ENCODE peak calls at places on chromosome 1, in four cellular contexts. H is breast epithelium, C is body of pancreas, J is Peyer's patch. A is an unnamed sample.

GRCh38 chr1:48258106-48258505 is 35.6 kb downstream of the SLC5A9 start:
- DNase-seq in H (no peak), C (no peak), J (no peak), A (no peak)

GRCh38 chr1:228781161-228781771 is 46.0 kb downstream of the RHOU start:
- DNase-seq in H (no peak), C (no peak), J (no peak), A (no peak)

GRCh38 chr1:192589813-192590212 is 14.2 kb downstream of the RGS1 start:
- DNase-seq in H (no peak), C (no peak), J (no peak), A (no peak)

GRCh38 chr1:221669441-221669840 is 72.4 kb downstream of the DUSP10 start:
- DNase-seq in H (no peak), C (no peak), J (no peak), A (no peak)

GRCh38 chr1:98493469-98493868 is 168.1 kb upstream of the SNX7 start:
- DNase-seq in H (no peak), C (no peak), J (no peak), A (no peak)

GRCh38 chr1:237181731-237182317 is 139.8 kb downstream of the RYR2 start:
- DNase-seq in H (no peak), C (no peak), J (no peak), A (no peak)

GRCh38 chr1:4180066-4180735 is 280.1 kb upstream of the C1orf174 start:
- DNase-seq in H (peak), C (no peak), J (no peak), A (no peak)

GRCh38 chr1:109490934-109491302 is 3.0 kb upstream of the CYB561D1 start:
- DNase-seq in H (no peak), C (no peak), J (no peak), A (no peak)

DNA sequence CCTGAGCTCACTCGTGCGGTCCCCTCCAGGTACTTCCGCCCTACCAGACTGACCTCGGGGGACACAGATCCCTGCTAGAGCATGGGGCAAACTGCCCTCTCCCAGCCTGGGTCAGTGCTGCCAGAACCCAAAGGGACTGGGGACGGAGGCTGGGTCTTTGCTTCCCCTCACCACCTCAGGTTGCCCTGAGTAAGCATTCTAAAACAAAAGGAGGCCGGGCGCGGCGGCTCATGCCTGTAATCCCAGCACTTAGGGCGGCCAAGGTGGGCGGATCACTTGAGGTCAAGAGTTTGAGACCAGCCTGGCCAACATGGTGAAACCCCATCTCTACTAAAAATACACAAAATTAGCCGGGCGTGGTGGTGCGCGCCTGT is 108.4 kb downstream of the SPSB1 start:
- DNase-seq in H (no peak), C (no peak), J (no peak), A (no peak)
- TF ChIP-seq POLR2A in H (no peak), C (no peak), J (no peak), A (no peak)

GRCh38 chr1:27341525-27342252 is at the start of gene SYTL1:
- DNase-seq in H (peak), C (peak), J (peak), A (peak)

GRCh38 chr1:27345272-27345671 is 3.5 kb downstream of the SYTL1 start:
- DNase-seq in H (no peak), C (no peak), J (no peak), A (no peak)

GRCh38 chr1:27343639-27344025 is 1.8 kb downstream of the SYTL1 start:
- DNase-seq in H (no peak), C (no peak), J (no peak), A (no peak)

GRCh38 chr1:27342391-27342777 is 562 bp downstream of the SYTL1 start:
- DNase-seq in H (no peak), C (no peak), J (peak), A (no peak)

GRCh38 chr1:27342778-27343638 is 1.2 kb downstream of the SYTL1 start:
- DNase-seq in H (peak), C (peak), J (peak), A (no peak)
- TF ChIP-seq POLR2A in H (no peak), C (peak), J (no peak), A (no peak)

GRCh38 chr1:62113505-62113904 is 81.1 kb upstream of the L1TD1 start:
- DNase-seq in H (no peak), C (no peak), J (no peak), A (no peak)
- TF ChIP-seq POLR2A in H (no peak), C (no peak), J (no peak), A (no peak)

GRCh38 chr1:99768525-99769382 is 2.3 kb upstream of the FRRS1 start:
- DNase-seq in H (no peak), C (no peak), J (no peak), A (no peak)
- TF ChIP-seq POLR2A in H (no peak), C (no peak), J (no peak), A (no peak)

GRCh38 chr1:93702102-93702827 is 20.6 kb upstream of the BCAR3 start:
- DNase-seq in H (peak), C (no peak), J (no peak), A (no peak)
- TF ChIP-seq POLR2A in H (no peak), C (no peak), J (no peak), A (no peak)

GRCh38 chr1:94325379-94326302 is 88.3 kb upstream of the ARHGAP29 start:
- DNase-seq in H (peak), C (no peak), J (no peak), A (peak)
- TF ChIP-seq POLR2A in H (no peak), C (no peak), J (no peak), A (no peak)

DNA sequence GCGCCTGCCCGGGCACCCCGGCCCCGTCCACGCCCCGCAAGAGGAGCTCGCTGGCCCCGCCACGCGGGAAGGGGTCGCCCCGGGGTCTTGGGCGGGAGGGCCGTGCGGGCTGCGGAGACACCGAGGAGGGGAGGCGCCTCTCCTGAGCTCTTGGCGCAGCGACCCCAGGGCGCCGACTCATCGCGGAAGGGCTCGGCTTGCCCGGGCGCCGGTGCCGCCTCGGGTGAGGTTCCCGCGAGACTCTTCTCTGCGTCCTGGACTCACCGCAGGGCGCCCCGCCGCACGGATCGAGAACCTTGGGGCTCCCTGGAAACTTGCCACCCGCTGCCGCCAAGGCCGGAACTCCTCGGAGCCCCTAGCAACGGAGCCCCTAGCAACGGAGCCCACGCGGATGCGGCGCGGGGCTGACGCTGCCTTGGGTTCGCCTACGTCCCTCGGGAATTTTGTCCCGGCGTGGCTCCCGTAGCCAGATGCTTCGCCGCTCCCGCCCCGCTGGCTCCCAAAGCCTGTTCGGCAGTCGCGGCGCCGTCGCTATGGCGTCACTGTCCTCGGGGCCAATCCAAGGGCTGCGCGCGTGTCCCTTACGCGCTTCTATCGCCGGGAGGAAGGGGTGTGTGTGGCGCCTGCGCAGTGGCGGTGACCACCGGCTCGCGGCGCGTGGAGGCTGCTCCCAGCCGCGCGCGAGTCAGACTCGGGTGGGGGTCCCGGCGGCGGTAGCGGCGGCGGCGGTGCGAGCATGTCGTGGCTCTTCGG is at the start of gene ATAD3A:
- DNase-seq in H (peak), C (peak), J (peak), A (peak)
- TF ChIP-seq POLR2A in H (no peak), C (peak), J (peak), A (no peak)

DNA sequence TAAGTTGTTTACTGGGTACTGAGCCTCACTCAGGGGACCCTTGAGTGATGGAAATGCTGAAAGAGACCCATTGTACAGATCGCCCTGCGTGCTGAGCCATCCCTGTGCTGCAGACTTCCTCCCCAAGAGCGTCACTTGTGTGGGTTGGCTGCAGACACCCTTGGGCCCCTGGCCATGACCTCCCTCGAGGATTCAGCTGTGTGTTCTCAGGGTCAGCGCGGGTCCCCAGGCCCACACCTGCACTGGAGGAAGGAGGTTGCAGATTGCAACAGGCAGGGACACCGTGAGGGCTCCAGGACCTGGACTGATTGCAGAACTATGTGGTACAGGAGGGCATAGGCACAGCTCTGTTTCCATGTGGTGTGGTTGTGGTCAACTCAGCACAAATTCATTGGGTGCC is 4.4 kb downstream of the SNAP47 start:
- DNase-seq in H (no peak), C (no peak), J (no peak), A (no peak)
- TF ChIP-seq POLR2A in H (no peak), C (no peak), J (no peak), A (no peak)

DNA sequence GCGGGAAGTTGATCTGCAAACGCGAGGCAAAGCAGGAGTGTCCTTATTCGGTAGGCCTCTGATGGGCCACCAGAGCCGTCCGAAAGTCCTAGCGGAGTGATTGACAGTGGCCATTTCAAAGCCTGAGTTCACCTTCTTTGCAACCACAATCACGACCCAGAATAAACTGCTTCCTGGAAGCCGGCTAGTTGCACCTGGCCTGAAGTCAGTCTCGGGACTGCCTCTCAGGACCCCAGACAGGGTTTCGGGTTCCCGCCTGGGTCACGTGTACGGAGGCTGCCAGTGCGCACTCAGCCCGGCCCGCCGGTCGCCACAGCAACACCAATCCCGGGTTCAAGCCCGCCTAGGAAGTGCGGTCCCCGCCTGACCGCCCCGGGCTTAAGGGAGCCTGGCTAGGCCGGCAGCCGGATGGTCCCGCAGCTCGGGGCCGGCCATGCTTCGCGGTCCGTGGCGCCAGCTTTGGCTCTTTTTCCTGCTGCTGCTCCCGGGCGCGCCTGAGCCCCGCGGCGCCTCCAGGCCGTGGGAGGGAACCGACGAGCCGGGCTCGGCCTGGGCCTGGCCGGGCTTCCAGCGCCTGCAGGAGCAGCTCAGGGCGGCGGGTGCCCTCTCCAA is at the start of gene TOR3A:
- DNase-seq in H (peak), C (peak), J (peak), A (peak)
- TF ChIP-seq POLR2A in H (no peak), C (peak), J (peak), A (peak)

GRCh38 chr1:16145988-16146887 is 9.6 kb downstream of the EPHA2 start:
- DNase-seq in H (peak), C (peak), J (peak), A (peak)
- TF ChIP-seq POLR2A in H (no peak), C (peak), J (no peak), A (peak)

A was measured in H54.